ENCODE peak calls at places on chromosomes 11 and 22, in four cellular contexts. U is nephron progenitor cell, Q is activated T-cell treated with anti-CD3 and anti-CD28 coated beads for 1 hour, Z is T-helper 1 cell. V is an unnamed sample.

GRCh38 chr22:43260818-43261217 is 73.9 kb upstream of the TTLL12 start:
- DNase-seq in Z (no peak), Q (no peak), U (no peak), V (no peak)

GRCh38 chr11:57792870-57793269 is 31.3 kb downstream of the CTNND1 start:
- DNase-seq in U (no peak), Z (no peak), Q (no peak), V (no peak)

GRCh38 chr22:44453441-44454112 is 44.5 kb downstream of the RTL6 start:
- DNase-seq in Q (no peak), U (no peak), Z (no peak), V (no peak)

GRCh38 chr11:57977709-57978108 is 46.0 kb upstream of the OR9Q1 start:
- DNase-seq in U (no peak), Q (no peak), Z (no peak), V (no peak)

GRCh38 chr11:117185739-117186430 is 7.3 kb downstream of the SIDT2 start:
- DNase-seq in U (no peak), Q (no peak), Z (no peak), V (no peak)

GRCh38 chr11:78176605-78177141 is 11.8 kb downstream of the KCTD21 start:
- DNase-seq in U (no peak), Q (no peak), Z (no peak), V (no peak)

GRCh38 chr11:3626250-3626960 is 15.4 kb downstream of the ART5 start:
- DNase-seq in U (no peak), Z (no peak), Q (no peak), V (no peak)

GRCh38 chr11:47413908-47414684 is 5.7 kb downstream of the SLC39A13 start:
- DNase-seq in Q (no peak), U (no peak), Z (no peak), V (no peak)

GRCh38 chr11:54558407-54558806 is 45.4 kb downstream of the OR4C46 start:
- DNase-seq in U (no peak), Q (no peak), Z (no peak), V (no peak)

GRCh38 chr22:41360126-41360525 is 21.6 kb upstream of the TEF start:
- DNase-seq in U (peak; percentile 43), Q (no peak), Z (no peak), V (no peak)

GRCh38 chr11:27118371-27118770 is 77.8 kb downstream of the BBOX1 start:
- DNase-seq in Z (no peak), Q (no peak), U (no peak), V (no peak)

GRCh38 chr11:1832181-1832988 is 2.4 kb upstream of the SYT8 start:
- DNase-seq in Q (peak; percentile 64), U (peak; percentile 88), Z (peak; percentile 60), V (peak; percentile 56)

GRCh38 chr11:75775056-75775455 is 6.5 kb downstream of the DGAT2 start:
- DNase-seq in U (no peak), Z (no peak), Q (no peak), V (no peak)

GRCh38 chr11:130813638-130814037 is 102.6 kb downstream of the SNX19 start:
- DNase-seq in Q (no peak), U (no peak), Z (no peak), V (no peak)

GRCh38 chr11:126462422-126462821 is 106.9 kb downstream of the ST3GAL4 start:
- DNase-seq in Q (no peak), U (no peak), Z (no peak), V (no peak)

GRCh38 chr11:117097567-117098268 is 510 bp downstream of the SIK3 start:
- DNase-seq in Q (peak; percentile 19), U (peak; percentile 69), Z (peak; percentile 22), V (peak; percentile 22)

GRCh38 chr22:50252081-50253045 is 1.3 kb upstream of the HDAC10 start:
- DNase-seq in Q (peak; percentile 64), U (peak; percentile 64), Z (peak; percentile 62), V (peak; percentile 53)

GRCh38 chr11:95827661-95828060 is 37.4 kb downstream of the CEP57 start:
- DNase-seq in Q (no peak), U (no peak), Z (no peak), V (no peak)

GRCh38 chr11:134044514-134045284 is 24.2 kb upstream of the JAM3 start:
- DNase-seq in U (no peak), Z (no peak), Q (no peak), V (no peak)

GRCh38 chr11:1437500-1437899 is 47.8 kb downstream of the BRSK2 start:
- DNase-seq in Z (no peak), Q (no peak), U (no peak), V (no peak)

GRCh38 chr22:20012741-20013331 is 3.8 kb downstream of the ARVCF start:
- DNase-seq in Z (no peak), U (no peak), Q (no peak), V (no peak)

V was measured in effector memory CD4-positive, alpha-beta T cell.